ENCODE peak calls at places on chromosomes 2 and 18, in ten cellular contexts. U, E, I, J, D, P, R, A, S and V are unnamed samples.

GRCh38 chr2:71702971-71703898 is 249.9 kb downstream of the DYSF start:
- DNase-seq in U (no peak), A (no peak), P (no peak), E (peak; percentile 41), J (no peak), S (no peak), I (no peak), D (no peak), R (no peak), V (no peak)

GRCh38 chr2:225414902-225415301 is 15.4 kb downstream of the NYAP2 start:
- DNase-seq in S (no peak), P (no peak), J (no peak), A (no peak), I (no peak), U (no peak), E (no peak), R (no peak), D (no peak), V (no peak)

GRCh38 chr2:41129988-41130387 is 678.1 kb upstream of the SLC8A1 start:
- DNase-seq in U (no peak), D (no peak), A (no peak), P (no peak), E (no peak), J (no peak), R (no peak), I (no peak), S (no peak), V (no peak)

GRCh38 chr2:62099523-62100175 is 96.3 kb upstream of the B3GNT2 start:
- DNase-seq in I (no peak), U (no peak), D (no peak), R (peak; percentile 57), J (no peak), A (no peak), S (no peak), E (no peak), P (no peak), V (no peak)

GRCh38 chr2:200125463-200125862 is 170.1 kb downstream of the MAIP1 start:
- DNase-seq in D (no peak), E (no peak), A (no peak), P (no peak), U (no peak), J (no peak), S (no peak), R (no peak), I (no peak), V (no peak)

GRCh38 chr18:55284614-55285013 is 303.4 kb downstream of the TCF4 start:
- DNase-seq in U (no peak), J (no peak), P (no peak), E (no peak), A (no peak), S (no peak), R (no peak), D (no peak), I (no peak), V (no peak)

GRCh38 chr2:211930331-211930730 is 608.3 kb downstream of the ERBB4 start:
- DNase-seq in R (peak; percentile 7), D (no peak), U (no peak), A (no peak), J (no peak), E (no peak), S (no peak), I (no peak), P (peak; percentile 38), V (no peak)

GRCh38 chr2:107078584-107078983 is 192.6 kb upstream of the ST6GAL2 start:
- DNase-seq in J (no peak), I (no peak), R (no peak), E (no peak), A (no peak), P (no peak), D (no peak), U (no peak), S (no peak), V (no peak)

GRCh38 chr2:205438241-205438640 is 244.1 kb upstream of the NRP2 start:
- DNase-seq in I (no peak), J (no peak), D (no peak), E (no peak), U (no peak), R (no peak), P (no peak), A (no peak), S (no peak), V (no peak)

GRCh38 chr2:15307526-15307925 is 253.6 kb downstream of the NBAS start:
- DNase-seq in I (no peak), D (no peak), R (no peak), U (no peak), S (no peak), E (no peak), A (no peak), P (no peak), J (no peak), V (no peak)

GRCh38 chr2:225400060-225400511 is 576 bp downstream of the NYAP2 start:
- DNase-seq in A (peak; percentile 68), D (peak; percentile 67), J (peak; percentile 27), E (no peak), P (peak; percentile 48), R (peak; percentile 3), S (no peak), U (peak; percentile 10), I (peak; percentile 55), V (peak; percentile 15)

GRCh38 chr2:127154985-127155650 is 48.2 kb upstream of the BIN1 start:
- DNase-seq in I (no peak), A (peak; percentile 93), J (no peak), D (no peak), S (no peak), P (no peak), U (no peak), R (no peak), E (no peak), V (no peak)

GRCh38 chr2:102021776-102022175 is 30.0 kb downstream of the IL1R2 start:
- DNase-seq in R (no peak), I (no peak), D (no peak), P (no peak), J (no peak), E (no peak), A (peak; percentile 97), U (no peak), S (no peak), V (no peak)

GRCh38 chr18:14075196-14075595 is 57.0 kb downstream of the ZNF519 start:
- DNase-seq in J (no peak), U (no peak), I (no peak), D (no peak), R (no peak), E (no peak), A (no peak), P (no peak), S (no peak), V (no peak)
- TF ChIP-seq CTCF in J (no peak), U (no peak), I (no peak), D (no peak), R (no peak), E (no peak), A (no peak), P (peak; percentile 19), S (no peak), V (no peak)

GRCh38 chr18:3384664-3385189 is 65.2 kb upstream of the TGIF1 start:
- DNase-seq in U (no peak), R (no peak), P (no peak), I (no peak), A (no peak), S (no peak), J (no peak), E (no peak), D (no peak), V (no peak)

GRCh38 chr18:3379685-3380084 is 70.3 kb upstream of the TGIF1 start:
- DNase-seq in S (no peak), P (no peak), E (no peak), U (no peak), R (no peak), D (no peak), I (no peak), J (no peak), A (no peak), V (no peak)

GRCh38 chr18:3383381-3383915 is 66.5 kb upstream of the TGIF1 start:
- DNase-seq in S (no peak), A (peak; percentile 52), U (no peak), J (no peak), I (no peak), E (no peak), P (peak; percentile 44), D (no peak), R (no peak), V (no peak)

GRCh38 chr18:3380384-3380961 is 69.5 kb upstream of the TGIF1 start:
- DNase-seq in P (peak; percentile 79), I (no peak), U (peak; percentile 64), J (no peak), D (no peak), E (no peak), S (no peak), A (peak; percentile 78), R (no peak), V (peak; percentile 7)
- TF ChIP-seq CTCF in P (peak; percentile 42), I (no peak), U (peak; percentile 72), J (no peak), D (no peak), E (peak; percentile 7), S (no peak), A (peak; percentile 35), R (no peak), V (no peak)

DNA sequence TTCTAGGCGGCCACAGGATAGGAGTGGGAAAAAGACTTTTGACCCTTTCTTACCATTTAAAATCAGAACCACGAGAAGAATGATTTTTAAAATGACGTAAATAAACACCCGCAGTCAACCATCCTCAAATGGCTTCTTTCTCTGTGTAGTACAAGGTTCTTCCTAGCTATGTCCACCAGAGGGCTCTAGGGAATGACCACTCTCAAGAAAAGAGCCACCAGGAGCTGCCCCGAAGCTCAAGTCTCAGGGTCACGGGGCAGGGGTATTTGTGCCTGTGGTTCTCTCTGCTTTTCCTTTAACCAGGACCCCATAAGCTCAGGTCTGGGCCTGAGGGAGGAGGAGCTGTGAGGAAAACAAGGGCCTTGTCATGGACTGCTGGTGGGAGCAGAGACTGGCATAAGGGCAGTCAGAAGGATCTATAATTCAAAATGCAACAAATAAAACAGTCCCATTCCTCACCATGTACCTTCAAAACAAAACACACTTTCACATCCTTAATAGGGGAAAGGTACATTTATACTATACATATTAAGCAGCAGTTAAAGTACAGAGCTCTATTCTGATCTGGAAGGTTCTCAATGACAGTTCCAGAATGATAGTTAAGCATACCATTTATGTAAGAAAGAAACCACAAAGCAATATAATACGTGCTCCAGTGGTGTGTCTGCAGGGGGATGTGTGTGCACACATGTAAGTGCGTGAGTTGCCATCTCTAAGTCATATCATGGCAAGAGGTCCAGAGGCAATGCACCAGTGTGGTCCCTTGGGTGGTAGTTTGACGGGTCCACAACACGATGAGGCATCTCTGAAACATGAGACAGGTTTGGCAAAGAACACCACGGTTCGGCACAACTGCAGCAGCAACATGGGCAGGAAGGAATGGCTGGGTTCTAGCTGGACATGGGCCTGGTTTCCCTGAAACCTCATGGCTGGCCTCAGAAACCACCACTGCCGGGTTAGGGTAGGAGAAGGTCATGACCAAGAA is 18.6 kb downstream of the LYPD1 start:
- DNase-seq in S (no peak), J (no peak), R (peak; percentile 35), P (peak; percentile 45), D (no peak), I (peak; percentile 27), A (peak; percentile 84), E (no peak), U (no peak), V (no peak)
- TF ChIP-seq CTCF in S (no peak), J (peak; percentile 25), R (peak; percentile 23), P (peak; percentile 57), D (peak; percentile 59), I (no peak), A (peak; percentile 85), E (peak; percentile 49), U (peak; percentile 47), V (no peak)

DNA sequence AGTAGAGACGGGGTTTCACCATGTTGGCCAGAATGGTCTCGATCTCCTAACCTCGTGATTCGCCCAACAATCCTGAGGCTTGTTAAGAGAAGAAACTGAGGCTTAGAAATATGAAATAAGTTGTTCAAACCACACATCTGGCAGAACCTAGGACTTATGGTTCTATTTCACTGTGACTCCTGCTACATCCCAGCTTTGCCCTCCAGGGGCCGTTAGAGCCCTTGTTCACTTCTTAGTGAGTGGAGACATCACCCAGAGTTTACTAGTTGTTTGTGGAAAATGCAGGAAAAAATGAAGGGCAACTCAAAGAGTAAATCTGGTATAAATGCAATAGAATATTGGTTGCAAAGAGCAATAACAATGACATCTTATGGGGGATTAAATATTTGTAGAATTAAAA is 43.9 kb downstream of the MARCHF4 start:
- DNase-seq in P (peak; percentile 45), J (no peak), S (no peak), I (no peak), E (no peak), R (no peak), D (no peak), A (peak; percentile 56), U (no peak), V (no peak)
- TF ChIP-seq CTCF in P (peak; percentile 53), J (no peak), S (no peak), I (no peak), E (peak; percentile 14), R (no peak), D (no peak), A (peak; percentile 55), U (peak; percentile 61), V (no peak)